ENCODE peak calls at places on chromosomes 6 and 20, in four cellular contexts. One of them, this sample, is unnamed.

GRCh38 chr20:58086763-58087566 is 141.5 kb downstream of the ANKRD60 start:
- DNase-seq in upper lobe of left lung: no peak
- DNase-seq in tibial nerve: peak; percentile 21
- DNase-seq in A549: peak; percentile 57
- DNase-seq in this sample: no peak

GRCh38 chr6:89611666-89612065 is 26.9 kb downstream of the LYRM2 start:
- DNase-seq in upper lobe of left lung: no peak
- DNase-seq in tibial nerve: no peak
- DNase-seq in A549: no peak
- DNase-seq in this sample: no peak

GRCh38 chr6:161150566-161150965 is 123.3 kb downstream of the AGPAT4 start:
- DNase-seq in tibial nerve: no peak
- DNase-seq in A549: no peak
- DNase-seq in upper lobe of left lung: no peak
- DNase-seq in this sample: no peak

GRCh38 chr6:50840814-50841192 is 22.1 kb downstream of the TFAP2B start:
- DNase-seq in A549: no peak
- DNase-seq in upper lobe of left lung: peak; percentile 53
- DNase-seq in tibial nerve: no peak
- DNase-seq in this sample: no peak

GRCh38 chr6:106759112-106759511 is 129.7 kb downstream of the QRSL1 start:
- DNase-seq in A549: no peak
- DNase-seq in upper lobe of left lung: no peak
- DNase-seq in tibial nerve: no peak
- DNase-seq in this sample: no peak

GRCh38 chr20:49641683-49642649 is 71.7 kb downstream of the B4GALT5 start:
- DNase-seq in A549: no peak
- DNase-seq in upper lobe of left lung: no peak
- DNase-seq in tibial nerve: no peak
- DNase-seq in this sample: no peak

GRCh38 chr20:15654208-15654649 is 919.0 kb downstream of the KIF16B start:
- DNase-seq in tibial nerve: peak; percentile 10
- DNase-seq in A549: peak; percentile 55
- DNase-seq in upper lobe of left lung: no peak
- DNase-seq in this sample: no peak

GRCh38 chr20:57661201-57662027 is 41.2 kb upstream of the ZBP1 start:
- DNase-seq in tibial nerve: no peak
- DNase-seq in A549: no peak
- DNase-seq in upper lobe of left lung: peak; percentile 72
- DNase-seq in this sample: peak; percentile 75

GRCh38 chr20:21047981-21048380 is 58.2 kb downstream of the LINC00237 start:
- DNase-seq in tibial nerve: no peak
- DNase-seq in upper lobe of left lung: no peak
- DNase-seq in A549: no peak
- DNase-seq in this sample: no peak

DNA sequence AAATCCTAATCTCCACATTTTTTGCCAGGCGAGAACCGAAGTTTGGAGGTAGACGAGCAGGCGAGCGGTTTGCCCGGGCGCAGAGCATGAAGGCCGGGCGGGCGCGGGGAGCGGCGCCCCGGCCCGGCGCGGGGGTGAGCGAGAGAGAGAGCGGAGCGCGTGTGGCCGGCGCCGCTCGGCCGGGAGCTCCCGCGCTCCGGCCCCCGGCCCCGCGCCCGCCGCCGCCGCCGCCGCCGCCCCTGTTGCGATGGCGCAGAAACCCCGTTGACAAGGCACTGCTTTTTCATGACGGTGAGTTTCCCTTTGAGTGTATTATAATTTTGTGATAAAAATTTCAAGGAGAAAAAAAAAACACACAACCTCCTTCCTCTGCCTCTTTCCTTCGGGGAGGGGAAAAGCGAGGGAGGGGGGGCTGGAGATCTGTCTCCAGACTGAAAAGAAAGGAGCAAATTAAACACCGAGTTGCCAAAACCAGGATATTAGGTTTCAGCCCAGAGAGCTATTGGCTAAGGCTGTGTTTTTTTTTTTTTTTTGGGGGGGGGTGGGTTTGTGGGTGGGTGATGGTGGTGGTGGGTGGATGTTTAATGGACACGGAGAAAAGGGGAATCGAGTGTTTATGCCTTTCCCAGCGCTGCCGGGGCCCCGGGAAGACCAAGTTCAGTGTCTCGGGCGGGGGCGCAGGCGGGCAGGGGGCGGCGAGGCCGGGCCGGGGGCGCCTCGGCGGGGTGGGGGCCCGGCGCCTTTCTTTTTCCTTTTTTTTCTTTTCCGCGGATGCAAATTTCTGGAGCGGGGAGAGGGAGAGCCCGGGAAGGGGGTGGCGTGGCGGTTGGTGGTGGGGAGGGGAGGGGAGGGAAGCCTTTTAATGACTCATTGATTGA is at the start of gene BICRAL:
- DNase-seq in A549: peak; percentile 69
- DNase-seq in upper lobe of left lung: peak; percentile 92
- DNase-seq in tibial nerve: peak; percentile 64
- DNase-seq in this sample: peak; percentile 89
- TF ChIP-seq POLR2A in A549: peak; percentile 26
- TF ChIP-seq POLR2A in upper lobe of left lung: peak; percentile 29
- TF ChIP-seq POLR2A in tibial nerve: peak; percentile 9
- TF ChIP-seq POLR2A in this sample: no peak

GRCh38 chr20:59686404-59687346 is 82.3 kb downstream of the PHACTR3 start:
- DNase-seq in tibial nerve: no peak
- DNase-seq in A549: no peak
- DNase-seq in upper lobe of left lung: no peak
- DNase-seq in this sample: no peak
- H3K9me3 ChIP-seq in tibial nerve: no peaks in the 10 kb centered on the region
- H3K9me3 ChIP-seq in A549: no peaks in the 10 kb centered on the region
- H3K9me3 ChIP-seq in upper lobe of left lung: no peaks in the 10 kb centered on the region
- H3K9me3 ChIP-seq in this sample: no peaks in the 10 kb centered on the region

DNA sequence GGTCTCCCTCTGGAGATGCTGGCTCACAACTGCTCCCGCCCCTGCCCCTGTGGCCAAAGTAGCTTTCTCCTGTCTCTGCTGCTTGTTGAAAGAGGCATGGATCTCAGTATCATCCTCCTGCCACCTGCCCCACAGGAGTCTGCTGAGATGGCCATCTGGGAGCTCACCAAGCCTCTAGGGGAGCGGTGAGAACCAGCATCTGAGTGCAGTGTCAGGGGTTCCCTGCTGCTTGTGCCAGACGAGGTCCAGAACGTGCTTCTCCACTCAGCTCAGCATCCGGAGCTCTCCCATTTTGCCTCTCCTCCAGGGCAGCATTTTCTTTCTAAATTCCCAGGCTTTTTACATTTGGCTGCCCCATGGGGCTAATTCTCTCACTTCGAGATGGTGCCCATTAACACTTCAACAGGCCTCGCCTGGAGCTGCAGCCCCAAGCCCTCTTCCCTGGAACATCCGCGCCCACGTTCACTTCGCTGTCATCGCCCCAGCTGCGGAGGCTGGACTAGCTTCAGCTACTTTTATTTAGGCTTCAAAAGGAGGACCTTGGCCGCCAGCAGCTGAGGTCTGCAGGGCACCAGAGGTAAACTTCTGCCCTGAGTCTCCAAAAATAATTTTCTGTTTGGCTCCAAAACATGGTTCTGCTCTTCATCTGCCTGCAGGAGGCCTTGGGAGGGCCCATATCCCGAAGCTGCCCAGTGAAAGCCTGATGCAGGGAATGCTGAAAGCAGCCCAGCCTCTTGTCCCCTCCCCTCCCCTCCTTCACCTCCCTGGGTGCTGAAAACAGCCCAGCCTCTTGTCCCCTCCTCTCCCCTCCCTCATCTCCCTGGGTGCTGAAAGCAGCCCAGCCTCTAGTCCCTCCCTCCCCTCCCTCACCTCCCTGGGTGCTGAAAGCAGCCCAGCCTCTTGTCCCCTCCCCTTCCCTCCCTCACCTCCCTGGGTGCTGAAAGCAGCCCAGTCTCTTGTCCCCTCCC is 25.2 kb upstream of the MLN start:
- DNase-seq in A549: no peak
- DNase-seq in upper lobe of left lung: no peak
- DNase-seq in tibial nerve: no peak
- DNase-seq in this sample: no peak
- H3K27ac ChIP-seq in A549: no peak overlapping the region
- H3K27ac ChIP-seq in upper lobe of left lung: no peak overlapping the region
- H3K27ac ChIP-seq in tibial nerve: no peak overlapping the region
- H3K27ac ChIP-seq in this sample: no peak overlapping the region

DNA sequence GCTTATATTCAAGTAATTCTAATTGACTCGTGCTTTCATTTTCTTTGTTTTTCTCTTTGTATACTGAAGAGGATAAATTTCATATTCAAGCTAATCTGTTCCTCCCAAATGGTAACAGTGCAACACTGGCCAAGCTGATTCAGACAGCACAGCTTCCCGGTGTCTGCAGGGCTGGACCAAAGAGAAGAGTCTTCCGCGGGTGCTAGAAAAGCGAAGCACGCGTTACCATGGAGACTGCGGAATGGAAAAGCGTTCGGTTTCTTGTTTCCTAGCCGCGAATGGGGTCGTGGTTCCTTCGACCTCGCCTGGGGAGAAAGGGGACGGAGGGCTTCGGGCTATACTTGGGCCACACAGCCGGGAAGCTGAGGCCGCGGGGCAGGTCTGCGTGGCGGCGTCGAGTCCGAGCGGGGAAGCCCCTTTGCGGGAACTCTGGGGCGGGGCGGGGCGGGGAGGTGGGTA is 6.2 kb upstream of the ZNF311 start:
- DNase-seq in upper lobe of left lung: peak; percentile 73
- DNase-seq in A549: peak; percentile 35
- DNase-seq in tibial nerve: peak; percentile 26
- DNase-seq in this sample: no peak
- TF ChIP-seq POLR2A in upper lobe of left lung: no peak
- TF ChIP-seq POLR2A in A549: no peak
- TF ChIP-seq POLR2A in tibial nerve: no peak
- TF ChIP-seq POLR2A in this sample: no peak

GRCh38 chr20:7038029-7038428 is 270.5 kb downstream of the BMP2 start:
- DNase-seq in A549: no peak
- DNase-seq in upper lobe of left lung: no peak
- DNase-seq in tibial nerve: no peak
- DNase-seq in this sample: no peak
- H3K9me3 ChIP-seq in A549: peaks cover 6% of the 10 kb centered on the region
- H3K9me3 ChIP-seq in upper lobe of left lung: no peaks in the 10 kb centered on the region
- H3K9me3 ChIP-seq in tibial nerve: no peaks in the 10 kb centered on the region
- H3K9me3 ChIP-seq in this sample: no peaks in the 10 kb centered on the region

GRCh38 chr20:38303908-38304379 is at the start of gene BPI:
- DNase-seq in upper lobe of left lung: peak; percentile 73
- DNase-seq in tibial nerve: peak; percentile 33
- DNase-seq in A549: no peak
- DNase-seq in this sample: peak; percentile 88

GRCh38 chr20:38300433-38300832 is 3.5 kb upstream of the BPI start:
- DNase-seq in A549: no peak
- DNase-seq in tibial nerve: no peak
- DNase-seq in upper lobe of left lung: no peak
- DNase-seq in this sample: no peak

GRCh38 chr20:38304845-38305447 is 990 bp downstream of the BPI start:
- DNase-seq in upper lobe of left lung: no peak
- DNase-seq in A549: peak; percentile 43
- DNase-seq in tibial nerve: no peak
- DNase-seq in this sample: peak; percentile 87

GRCh38 chr20:38301283-38301682 is 2.7 kb upstream of the BPI start:
- DNase-seq in A549: no peak
- DNase-seq in tibial nerve: no peak
- DNase-seq in upper lobe of left lung: no peak
- DNase-seq in this sample: no peak

DNA sequence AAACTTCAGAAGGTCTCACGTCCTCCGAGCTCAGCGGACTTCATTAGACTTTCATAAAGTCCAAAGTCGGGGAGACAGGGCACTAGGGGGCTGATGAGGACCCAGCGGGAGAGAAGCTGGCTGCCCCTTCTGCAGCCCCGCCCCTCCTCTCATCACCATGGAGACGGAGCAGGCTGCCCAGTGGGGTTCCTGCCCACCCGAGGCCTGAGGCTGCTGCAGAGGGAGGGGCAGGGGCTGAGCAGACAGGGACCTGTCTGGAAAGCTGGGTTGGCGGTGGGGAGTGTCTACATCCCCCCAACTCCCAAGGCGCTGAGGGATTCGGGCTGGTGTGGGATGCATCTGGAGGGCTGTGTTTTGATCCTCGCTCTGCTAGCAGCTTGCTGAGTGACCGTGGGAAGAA is 1.2 kb upstream of the BPI start:
- DNase-seq in A549: no peak
- DNase-seq in tibial nerve: no peak
- DNase-seq in upper lobe of left lung: no peak
- DNase-seq in this sample: peak; percentile 77
- H3K27ac ChIP-seq in A549: no peak overlapping the region
- H3K27ac ChIP-seq in tibial nerve: no peak overlapping the region
- H3K27ac ChIP-seq in upper lobe of left lung: no peak overlapping the region
- H3K27ac ChIP-seq in this sample: no peak overlapping the region

DNA sequence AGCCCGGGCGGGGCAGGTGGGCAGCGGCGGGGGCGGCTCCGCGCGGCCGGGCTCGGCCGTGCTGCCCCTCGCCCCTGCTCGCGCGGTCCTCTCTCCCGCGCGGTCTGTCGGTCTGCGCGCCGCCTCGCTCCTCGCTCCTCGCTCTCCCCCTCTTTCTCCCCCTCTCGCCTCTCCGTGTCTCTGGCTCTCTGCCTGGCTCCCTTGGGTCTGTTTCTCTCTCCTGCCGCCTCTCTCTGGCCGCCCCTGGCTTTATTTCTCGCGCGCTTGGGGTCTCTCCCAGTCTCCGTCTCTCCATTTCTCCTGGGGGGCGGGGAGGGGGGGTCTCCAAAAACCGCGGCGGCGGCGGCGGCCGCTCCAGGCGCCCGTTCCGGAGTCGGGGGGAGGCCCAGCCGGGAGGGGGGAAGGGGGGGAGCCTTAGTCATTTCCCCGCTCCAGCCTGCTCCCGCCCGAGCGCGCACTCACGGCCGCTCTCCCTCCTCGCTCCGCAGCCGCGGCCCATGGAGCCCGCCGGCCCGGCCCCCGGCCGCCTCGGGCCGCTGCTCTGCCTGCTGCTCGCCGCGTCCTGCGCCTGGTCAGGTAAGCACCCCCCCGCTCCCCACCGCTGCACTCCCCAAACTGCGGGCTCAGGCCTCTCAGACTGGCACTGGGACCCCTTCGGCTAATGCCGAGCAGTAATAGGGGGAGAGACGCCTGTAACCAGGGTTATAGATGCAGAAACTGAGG is at the start of gene SIRPA:
- DNase-seq in A549: peak; percentile 43
- DNase-seq in upper lobe of left lung: peak; percentile 89
- DNase-seq in tibial nerve: peak; percentile 57
- DNase-seq in this sample: peak; percentile 87
- TF ChIP-seq POLR2A in A549: peak; percentile 49
- TF ChIP-seq POLR2A in upper lobe of left lung: no peak
- TF ChIP-seq POLR2A in tibial nerve: peak; percentile 51
- TF ChIP-seq POLR2A in this sample: no peak

DNA sequence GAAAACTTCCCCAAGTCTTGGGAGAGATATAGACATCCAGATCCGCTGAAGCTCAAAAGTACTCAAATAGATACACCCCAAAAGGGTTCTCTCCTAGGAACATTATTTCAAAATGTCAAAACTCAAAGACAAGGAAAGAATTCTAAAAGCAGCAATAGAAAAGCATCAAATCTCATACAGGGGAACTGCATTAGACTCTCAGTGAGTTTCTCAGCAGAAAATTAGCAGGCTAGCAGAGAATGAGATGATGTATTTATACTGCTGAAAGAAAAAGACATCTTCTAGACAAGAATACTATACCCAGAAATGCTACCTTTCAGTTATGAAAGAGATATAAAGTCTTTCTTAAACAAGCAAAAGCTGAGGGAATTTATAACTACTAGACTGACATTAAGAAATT is 75.5 kb upstream of the RIMS1 start:
- DNase-seq in A549: no peak
- DNase-seq in upper lobe of left lung: no peak
- DNase-seq in tibial nerve: no peak
- DNase-seq in this sample: no peak
- H3K9me3 ChIP-seq in A549: no peaks in the 10 kb centered on the region
- H3K9me3 ChIP-seq in upper lobe of left lung: peaks cover 28% of the 10 kb centered on the region
- H3K9me3 ChIP-seq in tibial nerve: no peaks in the 10 kb centered on the region
- H3K9me3 ChIP-seq in this sample: peaks cover 26% of the 10 kb centered on the region

This sample was measured in spleen.